ENCODE peak calls at places on chromosomes 11 and 22, in eight cellular contexts. O is cardiac muscle cell, I is heart right ventricle, F is CD14-positive monocyte, Q is AG09309, Z is AG09319, X is H1, T is ovary. E is an unnamed sample.

GRCh38 chr11:119496453-119496852 is 73.5 kb upstream of the THY1 start:
- DNase-seq in F (no peak), Q (no peak), Z (no peak), I (no peak), X (no peak), T (no peak), O (no peak), E (no peak)

GRCh38 chr11:57279131-57279530 is 42.1 kb upstream of the APLNR start:
- DNase-seq in Z (peak), Q (no peak), I (no peak), F (no peak), O (no peak), X (no peak), T (no peak), E (no peak)

GRCh38 chr22:42780070-42780540 is 59.4 kb upstream of the A4GALT start:
- DNase-seq in Q (peak), F (no peak), I (peak), Z (peak), T (no peak), X (peak), O (peak), E (no peak)

GRCh38 chr11:11380883-11381282 is 27.8 kb upstream of the CSNK2A3 start:
- DNase-seq in O (no peak), Z (no peak), F (no peak), I (no peak), X (no peak), T (no peak), Q (no peak), E (no peak)

GRCh38 chr11:2711161-2711560 is 11.4 kb upstream of the KCNQ1OT1 start:
- DNase-seq in T (no peak), Z (no peak), Q (no peak), I (no peak), F (no peak), X (no peak), O (no peak), E (no peak)

GRCh38 chr11:34860034-34860433 is 56.1 kb downstream of the APIP start:
- DNase-seq in T (no peak), F (no peak), X (no peak), I (no peak), Q (no peak), Z (no peak), O (no peak), E (no peak)

GRCh38 chr11:46669606-46670243 is 30.7 kb downstream of the ARHGAP1 start:
- DNase-seq in T (no peak), Q (no peak), O (no peak), F (no peak), Z (no peak), I (no peak), X (no peak), E (no peak)

GRCh38 chr22:42688914-42689275 is 31.8 kb downstream of the A4GALT start:
- DNase-seq in T (no peak), I (no peak), Q (no peak), Z (no peak), X (no peak), O (no peak), F (no peak), E (no peak)

GRCh38 chr11:125902315-125902926 is 585 bp downstream of the PUS3 start:
- DNase-seq in Q (no peak), Z (no peak), X (no peak), T (no peak), F (no peak), I (no peak), O (no peak), E (no peak)

GRCh38 chr22:28021998-28022660 is 103.1 kb upstream of the PITPNB start:
- DNase-seq in Q (no peak), Z (no peak), F (no peak), T (no peak), I (peak), O (no peak), X (no peak), E (no peak)

GRCh38 chr11:45083544-45084087 is 62.8 kb upstream of the PRDM11 start:
- DNase-seq in T (no peak), Q (no peak), I (no peak), X (no peak), O (peak), F (no peak), Z (no peak), E (no peak)

GRCh38 chr22:37784829-37785495 is 22.8 kb upstream of the GCAT start:
- DNase-seq in X (no peak), O (no peak), I (no peak), F (no peak), Z (no peak), Q (no peak), T (no peak), E (no peak)

GRCh38 chr22:37782340-37783168 is 25.2 kb upstream of the GCAT start:
- DNase-seq in F (no peak), X (no peak), T (no peak), I (no peak), Z (no peak), Q (no peak), O (no peak), E (no peak)

GRCh38 chr22:37777122-37777687 is 30.5 kb upstream of the GCAT start:
- DNase-seq in T (no peak), Z (peak), F (no peak), X (no peak), I (peak), Q (peak), O (no peak), E (no peak)

GRCh38 chr22:37778370-37779009 is 29.2 kb upstream of the GCAT start:
- DNase-seq in T (no peak), F (no peak), Z (no peak), Q (no peak), I (no peak), O (no peak), X (no peak), E (no peak)

GRCh38 chr22:37781434-37782059 is 26.2 kb upstream of the GCAT start:
- DNase-seq in Q (no peak), Z (no peak), X (no peak), I (no peak), F (no peak), T (peak), O (no peak), E (no peak)
- TF ChIP-seq CTCF in Q (peak), Z (peak), X (peak), I (no peak), F (no peak), T (no peak), O (peak), E (no peak)

GRCh38 chr11:85182437-85183109 is 444.6 kb downstream of the DLG2 start:
- DNase-seq in Z (no peak), T (no peak), Q (no peak), O (peak), I (no peak), X (no peak), F (no peak), E (no peak)
- TF ChIP-seq CTCF in Z (peak), T (no peak), Q (no peak), O (no peak), I (no peak), X (peak), F (no peak), E (peak)

GRCh38 chr11:59145534-59145933 is 2.9 kb downstream of the FAM111A start:
- DNase-seq in I (no peak), O (no peak), F (peak), Z (no peak), Q (peak), T (no peak), X (no peak), E (no peak)

GRCh38 chr11:59142530-59143507 is at the start of gene FAM111A:
- DNase-seq in O (peak), F (peak), X (peak), T (peak), Q (peak), I (peak), Z (peak), E (no peak)

GRCh38 chr11:59144096-59144495 is 1.4 kb downstream of the FAM111A start:
- DNase-seq in I (no peak), O (no peak), F (no peak), X (no peak), T (no peak), Q (no peak), Z (no peak), E (no peak)

GRCh38 chr11:59141673-59142460 is 789 bp upstream of the FAM111A start:
- DNase-seq in I (no peak), O (no peak), F (no peak), T (no peak), Z (no peak), Q (no peak), X (no peak), E (no peak)

DNA sequence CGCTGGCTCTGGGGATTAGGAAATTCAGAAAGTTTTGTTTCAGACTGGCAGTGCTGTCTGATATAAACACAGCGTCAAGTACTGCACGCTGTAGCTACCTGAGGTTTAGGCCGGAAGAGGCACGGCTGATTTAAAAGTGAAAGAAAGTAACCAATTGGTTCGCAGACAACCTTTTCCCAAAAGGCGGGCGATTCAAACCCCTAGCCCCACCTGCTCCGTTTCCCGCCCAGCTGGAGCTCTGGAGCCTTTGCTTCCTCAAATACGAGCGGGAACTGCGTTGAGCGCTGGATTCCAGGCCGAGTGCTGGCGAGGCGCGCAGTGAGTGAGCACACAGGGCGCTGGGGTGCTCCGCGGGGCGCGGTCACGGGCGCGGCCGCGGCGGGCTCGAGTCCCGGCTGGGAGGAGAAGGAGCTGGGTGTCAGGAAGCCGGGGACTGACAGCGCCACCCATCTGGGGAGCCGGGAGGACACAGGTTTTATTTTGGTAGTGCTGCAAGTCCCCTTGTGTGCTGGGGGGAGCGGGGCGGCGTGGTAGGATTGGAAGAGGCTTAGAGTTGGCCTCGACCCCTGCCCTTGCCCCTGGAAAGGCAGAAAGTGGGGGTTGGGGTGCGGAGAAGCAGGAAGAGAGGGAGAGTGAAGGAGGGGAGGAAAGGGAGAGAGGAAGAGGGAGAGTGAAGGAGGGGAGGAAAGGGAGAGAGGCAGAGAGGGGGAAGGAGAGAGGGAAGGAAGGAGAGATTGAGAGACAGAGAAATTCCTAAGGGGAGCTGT is 2.1 kb downstream of the FAM111A start:
- DNase-seq in O (peak), X (peak), I (peak), F (peak), Z (peak), Q (peak), T (peak), E (no peak)
- TF ChIP-seq CTCF in O (peak), X (peak), I (no peak), F (no peak), Z (no peak), Q (no peak), T (no peak), E (no peak)

DNA sequence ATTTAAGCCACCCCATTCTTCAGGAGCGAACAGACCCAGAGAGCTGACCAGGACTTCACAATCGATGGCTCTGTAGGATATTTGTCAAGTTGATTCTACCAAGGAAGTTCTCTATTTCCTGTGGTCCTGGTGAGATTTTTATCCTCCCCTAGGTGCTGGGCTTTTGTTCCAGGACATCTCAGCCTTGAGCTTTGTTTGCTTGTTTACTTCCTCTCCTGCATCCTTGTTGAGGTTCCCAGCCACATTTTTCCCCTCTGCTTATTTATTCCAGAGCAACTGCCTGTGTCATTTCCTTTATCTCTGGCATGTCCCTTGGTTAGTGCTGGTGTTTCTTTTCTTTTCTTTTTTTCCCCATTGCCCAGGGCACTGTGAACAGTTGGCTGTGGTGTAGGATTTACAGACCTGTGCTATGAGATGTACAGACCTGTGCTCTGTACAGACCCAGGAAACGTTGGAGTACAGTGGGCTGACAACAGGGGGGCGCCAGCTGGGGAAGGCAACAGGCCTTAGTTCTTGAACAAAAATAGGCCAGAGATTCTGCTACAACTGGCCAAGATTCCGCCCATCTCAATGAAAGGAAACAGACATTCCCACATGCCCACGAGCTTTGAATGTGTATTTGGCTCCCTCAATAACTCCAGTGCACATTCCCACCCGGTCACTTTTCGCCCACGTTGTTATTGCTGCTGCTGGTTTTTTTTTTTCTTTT is 235.9 kb upstream of the DDI1 start:
- DNase-seq in I (peak), O (no peak), X (no peak), F (no peak), Z (no peak), T (peak), Q (no peak), E (no peak)
- TF ChIP-seq CTCF in I (no peak), O (peak), X (peak), F (no peak), Z (no peak), T (no peak), Q (no peak), E (no peak)

DNA sequence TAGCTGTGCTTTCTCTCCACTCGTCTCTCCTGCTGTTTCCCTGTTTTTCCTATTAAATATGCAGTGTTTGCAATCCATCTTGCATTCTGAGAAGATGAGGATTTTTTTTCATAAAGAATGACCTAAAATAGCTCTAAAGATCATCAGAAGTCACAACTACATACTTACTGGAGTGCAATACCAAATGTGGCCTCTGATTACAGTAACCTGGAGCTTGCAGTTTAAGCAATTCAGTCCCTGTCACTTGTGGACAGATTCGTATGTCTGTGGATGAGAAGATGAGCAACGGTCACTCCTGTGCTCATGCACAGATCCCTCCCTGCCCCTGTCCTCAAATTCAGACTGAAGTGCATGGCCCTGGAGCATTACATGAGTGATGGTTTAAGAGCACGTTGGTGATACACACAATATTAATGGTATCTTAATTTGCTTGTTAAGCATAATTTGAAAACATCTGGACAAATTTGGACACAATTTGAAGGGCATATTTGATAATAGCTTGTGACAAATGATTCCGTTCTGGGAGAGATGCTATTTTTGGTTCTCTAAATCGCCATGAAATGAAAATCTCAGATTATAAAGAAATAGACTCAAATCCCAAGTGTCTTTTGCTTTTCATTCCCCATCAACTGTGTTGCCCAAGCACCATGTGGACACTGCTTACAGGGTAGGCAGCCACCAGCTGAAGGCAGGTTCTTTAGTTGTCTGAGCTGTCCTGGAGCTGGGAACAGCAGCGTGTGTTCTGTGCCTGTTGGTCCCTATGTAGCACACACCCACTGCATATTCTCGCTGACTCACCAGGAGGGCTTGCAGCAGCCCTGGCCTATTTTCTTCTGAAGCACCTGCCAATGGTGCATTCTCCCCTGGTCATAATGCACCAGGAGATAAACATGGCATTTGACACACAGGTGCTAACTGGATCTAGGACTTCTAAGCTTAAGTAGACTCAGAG is 32.6 kb upstream of the PRAME start:
- DNase-seq in I (no peak), Z (no peak), F (no peak), O (no peak), Q (no peak), X (no peak), T (no peak), E (no peak)
- TF ChIP-seq CTCF in I (peak), Z (no peak), F (no peak), O (no peak), Q (no peak), X (no peak), T (no peak), E (no peak)

GRCh38 chr22:50626314-50626855 is 1.6 kb downstream of the ARSA start:
- DNase-seq in T (no peak), I (no peak), F (no peak), Q (no peak), Z (no peak), O (no peak), X (no peak), E (no peak)

GRCh38 chr22:50626856-50627451 is 998 bp downstream of the ARSA start:
- DNase-seq in I (no peak), F (no peak), T (peak), X (no peak), Q (no peak), Z (no peak), O (no peak), E (no peak)

GRCh38 chr22:50628543-50629134 is 687 bp upstream of the ARSA start:
- DNase-seq in O (no peak), Q (no peak), I (no peak), Z (no peak), F (no peak), X (no peak), T (no peak), E (no peak)

GRCh38 chr22:50627452-50627913 is 469 bp downstream of the ARSA start:
- DNase-seq in O (peak), I (no peak), Q (no peak), F (no peak), T (no peak), Z (no peak), X (no peak), E (no peak)

DNA sequence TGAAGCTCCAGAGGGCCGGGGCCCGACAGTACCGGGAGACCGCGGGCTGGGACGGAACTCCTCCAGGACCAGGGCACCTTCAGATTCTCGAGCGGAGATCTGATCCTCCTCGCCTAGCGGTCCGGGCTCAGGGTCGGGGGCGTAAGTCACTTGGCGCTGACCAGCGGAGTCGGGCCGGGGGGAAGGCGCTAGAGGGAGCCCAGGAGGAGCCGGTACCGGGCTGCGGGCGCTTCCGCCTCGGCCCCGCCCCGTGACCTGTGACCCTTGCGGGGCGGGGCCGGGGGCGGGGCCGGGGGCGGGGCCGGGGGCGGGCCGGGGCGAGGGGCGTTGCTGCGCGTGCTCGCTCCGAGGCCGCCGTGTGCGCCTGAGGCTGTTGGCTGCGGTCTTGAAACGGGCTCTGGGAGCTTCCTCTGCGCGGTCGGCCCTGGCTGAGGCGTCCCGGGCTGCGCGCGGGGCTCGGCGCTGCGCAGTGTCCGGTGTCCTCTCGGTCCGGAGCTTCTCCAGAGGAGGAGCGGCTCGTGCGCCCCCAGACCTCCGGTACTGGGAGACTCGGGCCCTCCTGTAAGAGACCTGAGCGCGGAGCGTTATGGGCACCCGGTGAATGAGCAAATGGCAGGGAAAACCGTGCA is at the start of gene ARSA:
- DNase-seq in X (no peak), F (peak), I (peak), Z (peak), Q (peak), T (peak), O (peak), E (no peak)
- TF ChIP-seq CTCF in X (peak), F (peak), I (no peak), Z (peak), Q (peak), T (no peak), O (peak), E (peak)

GRCh38 chr22:29998627-29999026 is 81.6 kb upstream of the HORMAD2 start:
- DNase-seq in X (no peak), Z (no peak), Q (no peak), T (no peak), F (no peak), I (no peak), O (no peak), E (no peak)
- TF ChIP-seq CTCF in X (no peak), Z (no peak), Q (no peak), T (no peak), F (no peak), I (no peak), O (no peak), E (no peak)

GRCh38 chr11:72507050-72507449 is 72.7 kb upstream of the CLPB start:
- DNase-seq in F (no peak), O (no peak), X (no peak), Z (no peak), I (no peak), Q (no peak), T (no peak), E (no peak)
- TF ChIP-seq CTCF in F (no peak), O (no peak), X (no peak), Z (no peak), I (no peak), Q (no peak), T (no peak), E (no peak)